ENCODE peak calls at places on chromosomes 2 and 18, in ten cellular contexts. Y, V, D, B, Z, E, N, S, A and T are unnamed samples.

GRCh38 chr18:47595816-47596501 is 334.5 kb downstream of the SMAD2 start:
- DNase-seq in N (no peak), V (no peak), E (no peak), A (peak; percentile 37), Z (no peak), Y (no peak), S (no peak), B (peak; percentile 55), D (peak; percentile 31), T (no peak)

GRCh38 chr18:3851159-3851558 is 401.2 kb downstream of the TGIF1 start:
- DNase-seq in V (no peak), Z (no peak), N (no peak), D (no peak), E (no peak), Y (no peak), S (no peak), B (no peak), A (no peak), T (no peak)

GRCh38 chr2:191688934-191689695 is 11.2 kb downstream of the NABP1 start:
- DNase-seq in B (no peak), S (no peak), V (no peak), D (no peak), N (peak; percentile 91), Z (no peak), Y (no peak), E (peak; percentile 78), A (no peak), T (peak; percentile 86)

GRCh38 chr2:207041279-207041678 is 102.0 kb downstream of the CPO start:
- DNase-seq in E (no peak), B (no peak), Y (no peak), Z (no peak), V (no peak), A (no peak), N (peak; percentile 49), S (no peak), D (no peak), T (no peak)

GRCh38 chr18:62339106-62339988 is 14.2 kb downstream of the TNFRSF11A start:
- DNase-seq in E (no peak), V (no peak), N (peak; percentile 63), S (no peak), B (peak; percentile 31), Y (peak; percentile 21), D (no peak), Z (no peak), A (no peak), T (no peak)

GRCh38 chr2:120771556-120772208 is 36.0 kb downstream of the GLI2 start:
- DNase-seq in B (peak; percentile 32), E (peak; percentile 93), Y (peak; percentile 72), N (peak; percentile 89), A (no peak), S (peak; percentile 51), Z (no peak), D (no peak), V (no peak), T (no peak)

GRCh38 chr2:226274143-226274542 is 525.5 kb downstream of the IRS1 start:
- DNase-seq in V (no peak), N (peak; percentile 33), Y (no peak), Z (no peak), B (no peak), A (no peak), D (no peak), E (no peak), S (no peak), T (no peak)

GRCh38 chr18:57052173-57052572 is 94.7 kb upstream of the BOD1L2 start:
- DNase-seq in Z (no peak), D (no peak), N (no peak), Y (no peak), B (no peak), A (no peak), V (no peak), S (no peak), E (no peak), T (no peak)

GRCh38 chr2:47897191-47897955 is 8.9 kb downstream of the FBXO11 start:
- DNase-seq in D (no peak), E (no peak), Y (no peak), B (no peak), V (no peak), S (no peak), A (no peak), N (no peak), Z (no peak), T (no peak)
- TF ChIP-seq CTCF in D (no peak), E (no peak), Y (no peak), B (no peak), V (no peak), S (no peak), A (no peak), N (no peak), Z (no peak), T (no peak)

DNA sequence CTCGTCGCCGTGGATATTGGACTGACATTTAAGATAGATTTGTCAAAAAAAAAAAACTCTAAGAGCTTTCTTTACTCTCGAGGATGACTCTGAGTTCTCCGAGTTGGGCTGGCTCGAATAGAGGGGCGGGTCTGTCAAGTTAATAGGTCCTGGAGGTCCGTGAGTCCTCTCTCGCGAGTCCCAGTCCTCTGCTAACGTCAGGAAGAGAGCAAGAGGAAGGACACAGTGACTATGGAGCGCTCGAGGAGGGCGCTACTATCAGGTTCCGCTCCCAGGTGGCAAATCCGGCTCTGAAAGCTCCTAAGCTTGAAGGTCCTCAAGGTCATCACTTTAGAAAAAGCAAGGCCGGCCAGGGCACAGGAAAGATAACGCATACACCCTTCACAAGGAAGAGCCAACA is 404 bp upstream of the AKAIN1 start:
- DNase-seq in A (no peak), N (no peak), S (no peak), Y (no peak), B (no peak), D (no peak), E (no peak), V (no peak), Z (peak; percentile 14), T (no peak)
- TF ChIP-seq CTCF in A (no peak), N (no peak), S (no peak), Y (no peak), B (no peak), D (no peak), E (no peak), V (no peak), Z (no peak), T (no peak)

DNA sequence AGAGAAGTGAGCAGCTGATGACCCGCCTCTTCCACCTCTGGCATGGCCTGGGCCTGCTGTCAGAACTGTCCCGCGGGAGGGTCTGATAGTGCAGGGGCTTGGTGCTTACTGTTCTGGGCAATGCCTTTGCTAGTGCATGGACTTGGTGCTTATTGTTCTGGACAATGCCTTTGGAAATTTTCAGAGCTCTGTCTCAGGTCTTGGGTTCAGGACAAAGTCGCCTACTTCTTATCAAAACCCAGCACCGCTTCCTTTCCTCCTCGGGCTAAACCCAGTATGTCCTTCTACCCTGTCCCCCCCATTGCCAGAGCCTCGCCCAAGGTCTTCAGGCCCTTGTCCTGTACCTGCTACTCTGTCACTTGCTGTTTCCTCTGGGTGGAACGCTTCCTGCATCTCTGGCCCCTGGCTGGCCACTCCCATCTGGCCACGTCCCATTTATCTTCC is 149.6 kb downstream of the ACKR3 start:
- DNase-seq in V (no peak), E (no peak), D (no peak), N (no peak), Z (no peak), A (no peak), B (no peak), S (no peak), Y (no peak), T (no peak)
- TF ChIP-seq CTCF in V (no peak), E (no peak), D (no peak), N (no peak), Z (no peak), A (no peak), B (no peak), S (no peak), Y (no peak), T (no peak)

GRCh38 chr2:86020984-86021383 is 84.7 kb downstream of the POLR1A start:
- DNase-seq in E (peak; percentile 32), V (no peak), S (peak; percentile 70), D (no peak), B (no peak), Y (no peak), N (peak; percentile 51), A (no peak), Z (no peak), T (no peak)

GRCh38 chr2:86023366-86023712 is 82.3 kb downstream of the POLR1A start:
- DNase-seq in Y (no peak), A (no peak), E (no peak), D (no peak), B (no peak), V (no peak), S (no peak), Z (no peak), N (no peak), T (no peak)

GRCh38 chr2:86022661-86023365 is 82.9 kb downstream of the POLR1A start:
- DNase-seq in B (no peak), D (no peak), E (no peak), Y (no peak), Z (no peak), A (no peak), S (no peak), N (no peak), V (no peak), T (no peak)

GRCh38 chr2:86019121-86019520 is 86.6 kb downstream of the POLR1A start:
- DNase-seq in S (no peak), A (no peak), Y (no peak), N (no peak), D (no peak), V (no peak), B (no peak), E (no peak), Z (no peak), T (no peak)

GRCh38 chr2:86021396-86022378 is 84.0 kb downstream of the POLR1A start:
- DNase-seq in Z (no peak), N (no peak), E (no peak), A (no peak), B (no peak), Y (no peak), D (no peak), S (no peak), V (no peak), T (no peak)
- TF ChIP-seq CTCF in Z (no peak), N (no peak), E (no peak), A (no peak), B (no peak), Y (peak; percentile 35), D (no peak), S (no peak), V (no peak), T (no peak)

DNA sequence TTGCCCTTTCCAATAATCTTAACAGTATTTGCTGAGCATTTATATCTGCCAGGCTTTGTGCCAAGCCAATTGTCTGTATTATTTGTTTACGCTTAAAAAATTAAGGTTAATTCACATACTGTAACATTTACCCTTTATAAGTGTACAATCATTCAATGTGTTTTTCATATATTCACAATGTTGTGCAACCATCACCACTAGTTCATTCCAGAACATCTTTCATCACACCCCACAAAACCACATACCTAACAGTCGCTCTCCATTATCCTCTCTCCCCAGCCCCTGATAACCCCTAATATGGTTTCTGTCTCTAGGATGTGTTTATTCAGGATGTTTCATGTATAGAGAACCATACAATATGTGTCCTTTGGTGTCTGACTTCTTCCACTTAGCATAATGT is 234.1 kb downstream of the INSIG2 start:
- DNase-seq in S (no peak), D (no peak), E (no peak), N (no peak), V (no peak), A (no peak), Y (no peak), Z (no peak), B (no peak), T (no peak)
- TF ChIP-seq CTCF in S (no peak), D (no peak), E (no peak), N (no peak), V (no peak), A (no peak), Y (no peak), Z (no peak), B (no peak), T (no peak)